ENCODE peak calls at places on chromosomes 6 and 20, in eight cellular contexts. One of them, this sample, is unnamed.

GRCh38 chr20:64131406-64131805 is 24.0 kb upstream of the NPBWR2 start:
- DNase-seq in smooth muscle cell of the brain vasculature: no peak
- DNase-seq in NCI-H524: peak; percentile 75
- DNase-seq in A172: no peak
- DNase-seq in lung: no peak
- DNase-seq in amniotic stem cell: no peak
- DNase-seq in NCI-H774: peak; percentile 40
- DNase-seq in EL: peak; percentile 29
- DNase-seq in this sample: no peak

GRCh38 chr20:37823276-37823980 is 79.5 kb upstream of the VSTM2L start:
- DNase-seq in smooth muscle cell of the brain vasculature: no peak
- DNase-seq in NCI-H524: peak; percentile 61
- DNase-seq in A172: no peak
- DNase-seq in lung: no peak
- DNase-seq in amniotic stem cell: no peak
- DNase-seq in NCI-H774: no peak
- DNase-seq in EL: peak; percentile 13
- DNase-seq in this sample: no peak

GRCh38 chr20:50320005-50320909 is 129.6 kb downstream of the CEBPB start:
- DNase-seq in smooth muscle cell of the brain vasculature: no peak
- DNase-seq in NCI-H524: no peak
- DNase-seq in A172: no peak
- DNase-seq in lung: no peak
- DNase-seq in amniotic stem cell: no peak
- DNase-seq in NCI-H774: no peak
- DNase-seq in EL: no peak
- DNase-seq in this sample: no peak

GRCh38 chr6:3228791-3229565 is 1.5 kb upstream of the TUBB2B start:
- DNase-seq in smooth muscle cell of the brain vasculature: no peak
- DNase-seq in NCI-H524: peak; percentile 69
- DNase-seq in A172: no peak
- DNase-seq in lung: no peak
- DNase-seq in amniotic stem cell: no peak
- DNase-seq in NCI-H774: peak; percentile 62
- DNase-seq in EL: no peak
- DNase-seq in this sample: no peak

GRCh38 chr6:19342616-19343015 is 494.6 kb upstream of the ID4 start:
- DNase-seq in smooth muscle cell of the brain vasculature: no peak
- DNase-seq in NCI-H524: no peak
- DNase-seq in A172: no peak
- DNase-seq in lung: no peak
- DNase-seq in amniotic stem cell: no peak
- DNase-seq in NCI-H774: no peak
- DNase-seq in EL: no peak
- DNase-seq in this sample: no peak

GRCh38 chr6:154298297-154298696 is 58.3 kb downstream of the IPCEF1 start:
- DNase-seq in smooth muscle cell of the brain vasculature: no peak
- DNase-seq in NCI-H524: no peak
- DNase-seq in A172: peak; percentile 49
- DNase-seq in lung: no peak
- DNase-seq in amniotic stem cell: no peak
- DNase-seq in NCI-H774: peak; percentile 8
- DNase-seq in EL: no peak
- DNase-seq in this sample: peak; percentile 13

GRCh38 chr6:30691208-30691872 is 556 bp upstream of the NRM start:
- DNase-seq in smooth muscle cell of the brain vasculature: no peak
- DNase-seq in NCI-H524: no peak
- DNase-seq in A172: peak; percentile 11
- DNase-seq in lung: no peak
- DNase-seq in amniotic stem cell: no peak
- DNase-seq in NCI-H774: peak; percentile 5
- DNase-seq in EL: no peak
- DNase-seq in this sample: no peak

GRCh38 chr6:106974337-106974998 is at the start of gene CD24:
- DNase-seq in smooth muscle cell of the brain vasculature: no peak
- DNase-seq in NCI-H524: peak; percentile 64
- DNase-seq in A172: no peak
- DNase-seq in lung: no peak
- DNase-seq in amniotic stem cell: no peak
- DNase-seq in NCI-H774: peak; percentile 87
- DNase-seq in EL: peak; percentile 13
- DNase-seq in this sample: no peak

GRCh38 chr6:168785720-168786511 is 344.9 kb downstream of the SMOC2 start:
- DNase-seq in smooth muscle cell of the brain vasculature: no peak
- DNase-seq in NCI-H524: no peak
- DNase-seq in A172: no peak
- DNase-seq in lung: no peak
- DNase-seq in amniotic stem cell: no peak
- DNase-seq in NCI-H774: no peak
- DNase-seq in EL: no peak
- DNase-seq in this sample: no peak

GRCh38 chr6:85551264-85551663 is 42.4 kb downstream of the SNX14 start:
- DNase-seq in smooth muscle cell of the brain vasculature: no peak
- DNase-seq in NCI-H524: peak; percentile 33
- DNase-seq in A172: peak; percentile 16
- DNase-seq in lung: no peak
- DNase-seq in amniotic stem cell: no peak
- DNase-seq in NCI-H774: no peak
- DNase-seq in EL: no peak
- DNase-seq in this sample: no peak

GRCh38 chr20:20606881-20607280 is 105.6 kb downstream of the RALGAPA2 start:
- DNase-seq in smooth muscle cell of the brain vasculature: no peak
- DNase-seq in NCI-H524: no peak
- DNase-seq in A172: no peak
- DNase-seq in lung: no peak
- DNase-seq in amniotic stem cell: no peak
- DNase-seq in NCI-H774: no peak
- DNase-seq in EL: no peak
- DNase-seq in this sample: no peak

GRCh38 chr6:26022166-26022510 is 59.5 kb downstream of the TRIM38 start:
- DNase-seq in smooth muscle cell of the brain vasculature: no peak
- DNase-seq in NCI-H524: peak; percentile 69
- DNase-seq in A172: peak; percentile 74
- DNase-seq in lung: no peak
- DNase-seq in amniotic stem cell: peak; percentile 73
- DNase-seq in NCI-H774: peak; percentile 62
- DNase-seq in EL: peak; percentile 85
- DNase-seq in this sample: no peak

GRCh38 chr20:60395993-60396392 is 437.8 kb downstream of the CDH26 start:
- DNase-seq in smooth muscle cell of the brain vasculature: no peak
- DNase-seq in NCI-H524: peak; percentile 46
- DNase-seq in A172: no peak
- DNase-seq in lung: no peak
- DNase-seq in amniotic stem cell: no peak
- DNase-seq in NCI-H774: peak; percentile 29
- DNase-seq in EL: no peak
- DNase-seq in this sample: no peak

GRCh38 chr20:57779401-57780003 is 69.7 kb upstream of the PMEPA1 start:
- DNase-seq in smooth muscle cell of the brain vasculature: no peak
- DNase-seq in NCI-H524: no peak
- DNase-seq in A172: no peak
- DNase-seq in lung: no peak
- DNase-seq in amniotic stem cell: no peak
- DNase-seq in NCI-H774: no peak
- DNase-seq in EL: no peak
- DNase-seq in this sample: no peak

GRCh38 chr6:105120570-105120969 is 59.2 kb downstream of the POPDC3 start:
- DNase-seq in smooth muscle cell of the brain vasculature: no peak
- DNase-seq in NCI-H524: no peak
- DNase-seq in A172: no peak
- DNase-seq in lung: no peak
- DNase-seq in amniotic stem cell: no peak
- DNase-seq in NCI-H774: no peak
- DNase-seq in EL: peak; percentile 35
- DNase-seq in this sample: no peak

GRCh38 chr20:32752458-32753250 is 9.4 kb upstream of the COMMD7 start:
- DNase-seq in smooth muscle cell of the brain vasculature: no peak
- DNase-seq in NCI-H524: no peak
- DNase-seq in A172: peak; percentile 73
- DNase-seq in lung: no peak
- DNase-seq in amniotic stem cell: no peak
- DNase-seq in NCI-H774: no peak
- DNase-seq in EL: peak; percentile 80
- DNase-seq in this sample: no peak

GRCh38 chr20:50216543-50217206 is 26.0 kb downstream of the CEBPB start:
- DNase-seq in smooth muscle cell of the brain vasculature: no peak
- DNase-seq in NCI-H524: peak; percentile 64
- DNase-seq in A172: no peak
- DNase-seq in lung: no peak
- DNase-seq in amniotic stem cell: no peak
- DNase-seq in NCI-H774: no peak
- DNase-seq in EL: no peak
- DNase-seq in this sample: no peak